ENCODE peak calls at places on chromosome 20, in seven cellular contexts. One of them, this sample, is unnamed.

GRCh38 chr20:478949-479429 is 16.7 kb upstream of the TBC1D20 start:
- DNase-seq in EL: peak; percentile 66
- DNase-seq in heart right ventricle: peak; percentile 24
- DNase-seq in CD4-positive, alpha-beta T cell: no peak
- DNase-seq in NCI-H1092: peak; percentile 45
- DNase-seq in NCI-H446 treated with DMSO at 0.1 percent for 48 hours: peak; percentile 24
- DNase-seq in NCI-H1105: peak; percentile 41
- DNase-seq in this sample: peak; percentile 62

GRCh38 chr20:37455659-37456058 is 65.4 kb upstream of the NNAT start:
- DNase-seq in EL: no peak
- DNase-seq in heart right ventricle: no peak
- DNase-seq in CD4-positive, alpha-beta T cell: no peak
- DNase-seq in NCI-H1092: no peak
- DNase-seq in NCI-H446 treated with DMSO at 0.1 percent for 48 hours: no peak
- DNase-seq in NCI-H1105: no peak
- DNase-seq in this sample: no peak

GRCh38 chr20:58195047-58195446 is 33.4 kb downstream of the ANKRD60 start:
- DNase-seq in EL: no peak
- DNase-seq in heart right ventricle: no peak
- DNase-seq in CD4-positive, alpha-beta T cell: no peak
- DNase-seq in NCI-H1092: no peak
- DNase-seq in NCI-H446 treated with DMSO at 0.1 percent for 48 hours: no peak
- DNase-seq in NCI-H1105: no peak
- DNase-seq in this sample: no peak

GRCh38 chr20:40587038-40587437 is 102.0 kb downstream of the MAFB start:
- DNase-seq in EL: no peak
- DNase-seq in heart right ventricle: no peak
- DNase-seq in CD4-positive, alpha-beta T cell: no peak
- DNase-seq in NCI-H1092: no peak
- DNase-seq in NCI-H446 treated with DMSO at 0.1 percent for 48 hours: no peak
- DNase-seq in NCI-H1105: no peak
- DNase-seq in this sample: no peak

GRCh38 chr20:4544765-4545164 is 176.9 kb upstream of the PRND start:
- DNase-seq in EL: peak; percentile 79
- DNase-seq in heart right ventricle: no peak
- DNase-seq in CD4-positive, alpha-beta T cell: no peak
- DNase-seq in NCI-H1092: no peak
- DNase-seq in NCI-H446 treated with DMSO at 0.1 percent for 48 hours: no peak
- DNase-seq in NCI-H1105: no peak
- DNase-seq in this sample: peak; percentile 63

GRCh38 chr20:14963262-14963663 is 625.9 kb upstream of the FLRT3 start:
- DNase-seq in EL: peak; percentile 23
- DNase-seq in heart right ventricle: no peak
- DNase-seq in CD4-positive, alpha-beta T cell: no peak
- DNase-seq in NCI-H1092: no peak
- DNase-seq in NCI-H446 treated with DMSO at 0.1 percent for 48 hours: no peak
- DNase-seq in NCI-H1105: no peak
- DNase-seq in this sample: peak; percentile 82

GRCh38 chr20:1718604-1719384 is 61.2 kb upstream of the SIRPG start:
- DNase-seq in EL: peak; percentile 94
- DNase-seq in heart right ventricle: no peak
- DNase-seq in CD4-positive, alpha-beta T cell: no peak
- DNase-seq in NCI-H1092: no peak
- DNase-seq in NCI-H446 treated with DMSO at 0.1 percent for 48 hours: peak; percentile 57
- DNase-seq in NCI-H1105: no peak
- DNase-seq in this sample: peak; percentile 46

GRCh38 chr20:44460795-44461141 is 14.9 kb upstream of the TTPAL start:
- DNase-seq in EL: peak; percentile 31
- DNase-seq in heart right ventricle: no peak
- DNase-seq in CD4-positive, alpha-beta T cell: no peak
- DNase-seq in NCI-H1092: peak; percentile 2
- DNase-seq in NCI-H446 treated with DMSO at 0.1 percent for 48 hours: no peak
- DNase-seq in NCI-H1105: no peak
- DNase-seq in this sample: peak; percentile 53

GRCh38 chr20:9407805-9408421 is 106.5 kb upstream of the LAMP5 start:
- DNase-seq in EL: peak; percentile 71
- DNase-seq in heart right ventricle: peak; percentile 62
- DNase-seq in CD4-positive, alpha-beta T cell: peak; percentile 3
- DNase-seq in NCI-H1092: peak; percentile 13
- DNase-seq in NCI-H446 treated with DMSO at 0.1 percent for 48 hours: peak; percentile 76
- DNase-seq in NCI-H1105: peak; percentile 27
- DNase-seq in this sample: peak; percentile 78

GRCh38 chr20:41411458-41411857 is 44.8 kb upstream of the EMILIN3 start:
- DNase-seq in EL: peak; percentile 26
- DNase-seq in heart right ventricle: no peak
- DNase-seq in CD4-positive, alpha-beta T cell: no peak
- DNase-seq in NCI-H1092: no peak
- DNase-seq in NCI-H446 treated with DMSO at 0.1 percent for 48 hours: no peak
- DNase-seq in NCI-H1105: no peak
- DNase-seq in this sample: peak; percentile 34

GRCh38 chr20:61856626-61857413 is 208.9 kb downstream of the TAF4 start:
- DNase-seq in EL: no peak
- DNase-seq in heart right ventricle: no peak
- DNase-seq in CD4-positive, alpha-beta T cell: no peak
- DNase-seq in NCI-H1092: no peak
- DNase-seq in NCI-H446 treated with DMSO at 0.1 percent for 48 hours: no peak
- DNase-seq in NCI-H1105: no peak
- DNase-seq in this sample: no peak

GRCh38 chr20:10247440-10247839 is 28.8 kb downstream of the SNAP25 start:
- DNase-seq in EL: peak; percentile 27
- DNase-seq in heart right ventricle: no peak
- DNase-seq in CD4-positive, alpha-beta T cell: no peak
- DNase-seq in NCI-H1092: no peak
- DNase-seq in NCI-H446 treated with DMSO at 0.1 percent for 48 hours: no peak
- DNase-seq in NCI-H1105: no peak
- DNase-seq in this sample: no peak

GRCh38 chr20:4554346-4554745 is 167.4 kb upstream of the PRND start:
- DNase-seq in EL: no peak
- DNase-seq in heart right ventricle: no peak
- DNase-seq in CD4-positive, alpha-beta T cell: no peak
- DNase-seq in NCI-H1092: no peak
- DNase-seq in NCI-H446 treated with DMSO at 0.1 percent for 48 hours: no peak
- DNase-seq in NCI-H1105: no peak
- DNase-seq in this sample: no peak

GRCh38 chr20:641516-641913 is 11.5 kb downstream of the SRXN1 start:
- DNase-seq in EL: no peak
- DNase-seq in heart right ventricle: no peak
- DNase-seq in CD4-positive, alpha-beta T cell: no peak
- DNase-seq in NCI-H1092: no peak
- DNase-seq in NCI-H446 treated with DMSO at 0.1 percent for 48 hours: no peak
- DNase-seq in NCI-H1105: no peak
- DNase-seq in this sample: peak; percentile 12

GRCh38 chr20:37275125-37275524 is 13.5 kb upstream of the GHRH start:
- DNase-seq in EL: no peak
- DNase-seq in heart right ventricle: no peak
- DNase-seq in CD4-positive, alpha-beta T cell: no peak
- DNase-seq in NCI-H1092: no peak
- DNase-seq in NCI-H446 treated with DMSO at 0.1 percent for 48 hours: no peak
- DNase-seq in NCI-H1105: no peak
- DNase-seq in this sample: no peak

GRCh38 chr20:17460119-17460518 is 71.1 kb downstream of the BFSP1 start:
- DNase-seq in EL: no peak
- DNase-seq in heart right ventricle: no peak
- DNase-seq in CD4-positive, alpha-beta T cell: no peak
- DNase-seq in NCI-H1092: no peak
- DNase-seq in NCI-H446 treated with DMSO at 0.1 percent for 48 hours: no peak
- DNase-seq in NCI-H1105: no peak
- DNase-seq in this sample: peak; percentile 10

GRCh38 chr20:33947709-33948295 is 45.9 kb upstream of the RALY start:
- DNase-seq in EL: peak; percentile 54
- DNase-seq in heart right ventricle: no peak
- DNase-seq in CD4-positive, alpha-beta T cell: peak; percentile 4
- DNase-seq in NCI-H1092: no peak
- DNase-seq in NCI-H446 treated with DMSO at 0.1 percent for 48 hours: peak; percentile 6
- DNase-seq in NCI-H1105: peak; percentile 5
- DNase-seq in this sample: peak; percentile 60

GRCh38 chr20:22343612-22344011 is 240.8 kb downstream of the FOXA2 start:
- DNase-seq in EL: no peak
- DNase-seq in heart right ventricle: no peak
- DNase-seq in CD4-positive, alpha-beta T cell: no peak
- DNase-seq in NCI-H1092: no peak
- DNase-seq in NCI-H446 treated with DMSO at 0.1 percent for 48 hours: no peak
- DNase-seq in NCI-H1105: no peak
- DNase-seq in this sample: no peak

This sample was measured in LHCN-M2.